ENCODE peak calls at places on chromosomes 2 and 18, in nine cellular contexts. J is breast epithelium, G is suprapubic skin, R is K562, C is HCT116, O is GM23338, U is SK-N-SH, S is upper lobe of left lung, I is Panc1. T is an unnamed sample.

GRCh38 chr2:32427672-32428622 is 71.1 kb downstream of the BIRC6 start:
- DNase-seq in G (no peak), J (no peak), R (no peak), U (peak), O (no peak), C (no peak), S (no peak), I (no peak), T (no peak)

GRCh38 chr2:239688840-239689239 is 288.0 kb upstream of the HDAC4 start:
- DNase-seq in I (no peak), U (no peak), S (no peak), R (no peak), G (no peak), C (no peak), O (no peak), J (no peak), T (no peak)

GRCh38 chr2:200625958-200626363 is 40.1 kb downstream of the AOX1 start:
- DNase-seq in S (no peak), O (no peak), J (no peak), G (no peak), C (no peak), R (peak), I (no peak), U (no peak), T (no peak)

GRCh38 chr2:158266106-158266505 is 164.4 kb downstream of the UPP2 start:
- DNase-seq in J (no peak), R (no peak), O (no peak), G (no peak), U (no peak), S (no peak), I (no peak), C (no peak), T (no peak)

GRCh38 chr18:67590571-67591141 is 74.1 kb upstream of the DSEL start:
- DNase-seq in R (no peak), O (peak), G (no peak), J (no peak), C (no peak), I (no peak), U (no peak), S (no peak), T (no peak)

GRCh38 chr2:163697846-163698637 is 37.8 kb downstream of the FIGN start:
- DNase-seq in C (no peak), U (no peak), R (no peak), G (no peak), I (no peak), S (no peak), O (peak), J (no peak), T (no peak)

GRCh38 chr2:3633982-3634630 is 23.9 kb upstream of the ALLC start:
- DNase-seq in U (no peak), S (no peak), I (no peak), G (no peak), O (no peak), J (no peak), R (no peak), C (no peak), T (no peak)

GRCh38 chr2:222707689-222708273 is 36.3 kb downstream of the MOGAT1 start:
- DNase-seq in R (no peak), I (no peak), O (no peak), S (no peak), U (no peak), C (no peak), G (no peak), J (no peak), T (no peak)

GRCh38 chr18:78980279-78980771 is 707 bp downstream of the SALL3 start:
- DNase-seq in O (peak), R (no peak), U (peak), J (no peak), C (no peak), S (no peak), G (no peak), I (no peak), T (no peak)

GRCh38 chr2:106193491-106193976 is 567 bp downstream of the UXS1 start:
- DNase-seq in J (no peak), U (peak), I (no peak), R (no peak), G (peak), C (no peak), O (peak), S (peak), T (peak)

GRCh38 chr18:73136134-73136533 is 268.3 kb upstream of the NETO1 start:
- DNase-seq in G (no peak), C (no peak), I (no peak), S (no peak), J (no peak), U (no peak), O (peak), R (no peak), T (no peak)

GRCh38 chr18:36761186-36761698 is 67.6 kb downstream of the TPGS2 start:
- DNase-seq in S (no peak), U (no peak), R (no peak), O (peak), I (no peak), J (no peak), G (no peak), C (no peak), T (no peak)

GRCh38 chr2:192247456-192247855 is 52.7 kb upstream of the TMEFF2 start:
- DNase-seq in G (no peak), O (no peak), R (no peak), U (no peak), I (no peak), S (no peak), C (no peak), J (no peak), T (no peak)

GRCh38 chr2:236915726-236916125 is 170.0 kb upstream of the COPS8 start:
- DNase-seq in S (no peak), I (no peak), J (no peak), O (no peak), R (no peak), G (no peak), U (no peak), C (no peak), T (no peak)

GRCh38 chr2:138036522-138036921 is 72.2 kb downstream of the HNMT start:
- DNase-seq in C (no peak), R (no peak), O (no peak), I (no peak), G (no peak), U (no peak), J (no peak), S (no peak), T (no peak)

GRCh38 chr2:72778410-72778809 is 47.4 kb downstream of the EXOC6B start:
- DNase-seq in I (no peak), R (no peak), S (no peak), O (no peak), J (no peak), U (no peak), C (no peak), G (no peak), T (no peak)

GRCh38 chr2:236871500-236872001 is 214.1 kb upstream of the COPS8 start:
- DNase-seq in I (peak), G (peak), O (no peak), R (no peak), U (no peak), C (no peak), J (peak), S (peak), T (no peak)

GRCh38 chr2:120622159-120622869 is 113.4 kb upstream of the GLI2 start:
- DNase-seq in G (no peak), S (no peak), I (no peak), R (no peak), J (no peak), U (no peak), C (no peak), O (no peak), T (no peak)

GRCh38 chr18:23307567-23308295 is 145.4 kb upstream of the RIOK3 start:
- DNase-seq in U (no peak), S (no peak), R (no peak), J (no peak), G (no peak), C (peak), O (no peak), I (no peak), T (no peak)

GRCh38 chr2:160670618-160671017 is 177.0 kb upstream of the RBMS1 start:
- DNase-seq in C (no peak), S (no peak), I (no peak), G (no peak), R (no peak), U (no peak), J (no peak), O (no peak), T (no peak)

GRCh38 chr2:96891591-96892333 is 21.9 kb upstream of the SEMA4C start:
- DNase-seq in R (no peak), O (no peak), U (no peak), S (peak), C (no peak), I (no peak), J (no peak), G (no peak), T (no peak)

GRCh38 chr2:7012141-7012809 is 95.1 kb downstream of the RNF144A start:
- DNase-seq in J (no peak), R (no peak), G (no peak), C (no peak), O (no peak), U (no peak), S (no peak), I (no peak), T (no peak)

GRCh38 chr2:241701155-241701404 is 759 bp upstream of the ING5 start:
- DNase-seq in R (no peak), U (no peak), G (no peak), J (no peak), I (peak), C (no peak), S (no peak), O (no peak), T (no peak)

GRCh38 chr18:5620284-5620683 is 76.5 kb upstream of the EPB41L3 start:
- DNase-seq in R (no peak), C (no peak), S (no peak), U (no peak), G (no peak), J (no peak), I (no peak), O (no peak), T (no peak)

GRCh38 chr2:105038383-105039061 is 653 bp downstream of the MRPS9 start:
- DNase-seq in C (peak), O (peak), R (no peak), J (no peak), G (no peak), U (peak), S (no peak), I (peak), T (peak)

GRCh38 chr2:71887196-71887595 is 260.5 kb downstream of the CYP26B1 start:
- DNase-seq in R (no peak), U (no peak), J (no peak), I (no peak), G (no peak), O (no peak), C (no peak), S (no peak), T (no peak)

GRCh38 chr2:97928591-97928990 is 67.2 kb downstream of the TMEM131 start:
- DNase-seq in C (no peak), O (no peak), G (no peak), I (no peak), J (no peak), U (no peak), S (no peak), R (no peak), T (no peak)

GRCh38 chr18:2971741-2972552 is 41.0 kb downstream of the LPIN2 start:
- DNase-seq in U (no peak), C (no peak), O (no peak), R (no peak), I (no peak), G (no peak), J (peak), S (peak), T (no peak)

GRCh38 chr2:46644690-46645385 is 165.5 kb downstream of the TMEM247 start:
- DNase-seq in J (no peak), C (no peak), R (no peak), U (no peak), S (no peak), O (no peak), I (no peak), G (no peak), T (no peak)

GRCh38 chr18:6885992-6886823 is 156.7 kb downstream of the ARHGAP28 start:
- DNase-seq in U (peak), O (peak), G (no peak), I (peak), J (no peak), R (peak), C (no peak), S (peak), T (peak)

GRCh38 chr2:205574041-205574440 is 108.3 kb upstream of the NRP2 start:
- DNase-seq in R (no peak), U (no peak), S (no peak), C (no peak), G (no peak), I (no peak), O (no peak), J (no peak), T (no peak)

GRCh38 chr2:16644204-16644925 is 21.3 kb downstream of the CYRIA start:
- DNase-seq in R (no peak), G (no peak), O (no peak), S (no peak), C (no peak), U (no peak), I (no peak), J (no peak), T (no peak)

DNA sequence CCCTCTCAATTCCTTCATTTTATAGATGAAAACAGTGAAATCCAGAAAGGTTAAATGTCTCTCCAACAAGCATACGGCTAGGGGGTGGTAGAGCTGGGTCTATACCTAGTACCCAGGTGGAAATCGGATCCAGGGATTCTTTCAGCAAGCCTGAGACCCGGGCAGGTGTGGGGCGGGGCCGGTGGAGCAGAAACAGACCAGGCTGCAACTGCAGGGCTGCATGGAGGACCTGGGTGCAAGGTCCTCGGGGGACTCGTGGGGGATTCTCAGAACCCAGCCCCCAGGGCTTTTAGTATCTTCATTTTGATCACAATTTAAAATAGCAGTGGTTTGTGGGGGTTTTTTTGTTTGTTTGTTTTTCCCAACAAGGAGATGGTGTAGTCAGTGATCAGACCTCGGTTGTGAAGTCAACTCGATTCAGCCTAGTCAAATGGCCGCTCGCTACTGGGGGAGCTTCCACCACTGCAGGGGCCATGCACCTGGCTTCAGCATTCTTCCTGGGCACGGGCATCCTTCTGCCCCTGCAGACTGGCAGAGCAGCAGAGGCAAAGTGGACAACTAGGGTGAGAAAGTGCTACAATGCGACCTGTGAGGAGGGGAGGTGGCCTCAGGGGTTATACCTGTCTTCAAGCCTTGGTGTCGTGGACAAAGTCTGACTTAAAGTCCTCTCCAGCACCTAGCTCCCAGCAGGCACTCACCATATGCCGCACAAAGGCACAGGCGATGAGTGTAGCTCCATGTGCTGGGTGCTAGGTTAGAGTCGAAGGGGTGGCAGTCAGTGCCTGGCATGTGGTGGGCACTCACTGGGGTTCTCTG is 46.3 kb downstream of the GORASP2 start:
- DNase-seq in C (no peak), I (no peak), S (no peak), J (no peak), G (no peak), O (no peak), R (no peak), U (no peak), T (no peak)
- TF ChIP-seq POLR2AphosphoS5 in C (no peak), I (no peak), S (no peak), J (no peak), G (no peak), O (no peak), R (no peak), U (no peak), T (no peak)

GRCh38 chr2:126657146-126657635 is 1.2 kb downstream of the GYPC start:
- DNase-seq in O (peak), R (peak), C (no peak), I (no peak), U (no peak), J (peak), G (peak), S (peak), T (no peak)
- TF ChIP-seq POLR2AphosphoS5 in O (no peak), R (no peak), C (no peak), I (no peak), U (no peak), J (peak), G (no peak), S (peak), T (peak)

GRCh38 chr18:75161629-75162028 is 47.3 kb downstream of the PTGR3 start:
- DNase-seq in I (peak), J (no peak), U (no peak), S (peak), C (peak), G (no peak), R (no peak), O (no peak), T (no peak)

GRCh38 chr18:75164479-75164878 is 44.5 kb downstream of the PTGR3 start:
- DNase-seq in G (no peak), U (no peak), R (no peak), S (no peak), O (no peak), I (no peak), J (no peak), C (no peak), T (no peak)

GRCh38 chr18:75162978-75163377 is 46.0 kb downstream of the PTGR3 start:
- DNase-seq in I (no peak), J (no peak), G (no peak), U (no peak), C (no peak), O (no peak), S (no peak), R (no peak), T (no peak)

GRCh38 chr18:75163736-75164135 is 45.2 kb downstream of the PTGR3 start:
- DNase-seq in J (no peak), R (no peak), I (no peak), S (no peak), C (no peak), G (no peak), O (no peak), U (no peak), T (no peak)

GRCh38 chr18:75162467-75162866 is 46.5 kb downstream of the PTGR3 start:
- DNase-seq in G (no peak), O (no peak), J (no peak), U (no peak), S (no peak), C (no peak), I (no peak), R (no peak), T (no peak)
- TF ChIP-seq POLR2AphosphoS5 in G (no peak), O (no peak), J (no peak), U (no peak), S (no peak), C (no peak), I (no peak), R (no peak), T (no peak)

GRCh38 chr2:28949190-28949589 is 31.9 kb upstream of the TOGARAM2 start:
- DNase-seq in G (no peak), O (no peak), U (no peak), J (no peak), R (no peak), C (no peak), I (no peak), S (no peak), T (no peak)
- TF ChIP-seq POLR2AphosphoS5 in G (no peak), O (peak), U (no peak), J (no peak), R (no peak), C (peak), I (no peak), S (no peak), T (no peak)

T was measured in prostate gland.